ENCODE peak calls at places on chromosome 14, in nine cellular contexts. One of them, this sample, is unnamed. For H3K27me3, the result is how much of the 10 kb centered on the place peaks cover.

GRCh38 chr14:97021571-97022171 is 224.5 kb downstream of the VRK1 start:
- DNase-seq in lung: no peak
- DNase-seq in neural progenitor cell: no peak
- DNase-seq in upper lobe of left lung: no peak
- DNase-seq in naive thymus-derived CD4-positive, alpha-beta T cell: no peak
- DNase-seq in HL-60: no peak
- DNase-seq in dorsolateral prefrontal cortex: no peak
- DNase-seq in lower lobe of right lung: no peak
- DNase-seq in PC-9: no peak
- DNase-seq in this sample: peak

GRCh38 chr14:95353664-95354063 is 34.0 kb upstream of the CLMN start:
- DNase-seq in lower lobe of right lung: no peak
- DNase-seq in upper lobe of left lung: peak
- DNase-seq in lung: no peak
- DNase-seq in naive thymus-derived CD4-positive, alpha-beta T cell: no peak
- DNase-seq in HL-60: no peak
- DNase-seq in dorsolateral prefrontal cortex: no peak
- DNase-seq in neural progenitor cell: no peak
- DNase-seq in PC-9: no peak
- DNase-seq in this sample: no peak

GRCh38 chr14:104968153-104968527 is 10.0 kb downstream of the AHNAK2 start:
- DNase-seq in HL-60: no peak
- DNase-seq in lower lobe of right lung: peak
- DNase-seq in lung: peak
- DNase-seq in dorsolateral prefrontal cortex: peak
- DNase-seq in upper lobe of left lung: peak
- DNase-seq in PC-9: no peak
- DNase-seq in neural progenitor cell: peak
- DNase-seq in naive thymus-derived CD4-positive, alpha-beta T cell: no peak
- DNase-seq in this sample: peak

GRCh38 chr14:38150075-38150474 is 57.6 kb upstream of the SSTR1 start:
- DNase-seq in lower lobe of right lung: no peak
- DNase-seq in HL-60: no peak
- DNase-seq in lung: no peak
- DNase-seq in upper lobe of left lung: no peak
- DNase-seq in dorsolateral prefrontal cortex: no peak
- DNase-seq in naive thymus-derived CD4-positive, alpha-beta T cell: no peak
- DNase-seq in neural progenitor cell: no peak
- DNase-seq in PC-9: no peak
- DNase-seq in this sample: no peak

GRCh38 chr14:76937181-76938091 is 91.1 kb downstream of the IRF2BPL start:
- DNase-seq in naive thymus-derived CD4-positive, alpha-beta T cell: no peak
- DNase-seq in HL-60: no peak
- DNase-seq in upper lobe of left lung: no peak
- DNase-seq in lung: no peak
- DNase-seq in dorsolateral prefrontal cortex: no peak
- DNase-seq in PC-9: peak
- DNase-seq in neural progenitor cell: peak
- DNase-seq in lower lobe of right lung: no peak
- DNase-seq in this sample: peak

GRCh38 chr14:104979758-104980591 is 1.8 kb upstream of the AHNAK2 start:
- DNase-seq in PC-9: peak
- DNase-seq in HL-60: no peak
- DNase-seq in lung: peak
- DNase-seq in neural progenitor cell: no peak
- DNase-seq in dorsolateral prefrontal cortex: peak
- DNase-seq in lower lobe of right lung: peak
- DNase-seq in naive thymus-derived CD4-positive, alpha-beta T cell: no peak
- DNase-seq in upper lobe of left lung: peak
- DNase-seq in this sample: no peak

GRCh38 chr14:103161054-103161397 is 37.8 kb downstream of the TNFAIP2 start:
- DNase-seq in upper lobe of left lung: no peak
- DNase-seq in HL-60: no peak
- DNase-seq in PC-9: peak
- DNase-seq in dorsolateral prefrontal cortex: no peak
- DNase-seq in neural progenitor cell: no peak
- DNase-seq in lung: no peak
- DNase-seq in lower lobe of right lung: no peak
- DNase-seq in naive thymus-derived CD4-positive, alpha-beta T cell: no peak
- DNase-seq in this sample: no peak

GRCh38 chr14:64680013-64680674 is 24.1 kb upstream of the PLEKHG3 start:
- DNase-seq in lower lobe of right lung: no peak
- DNase-seq in dorsolateral prefrontal cortex: no peak
- DNase-seq in naive thymus-derived CD4-positive, alpha-beta T cell: no peak
- DNase-seq in upper lobe of left lung: no peak
- DNase-seq in neural progenitor cell: no peak
- DNase-seq in PC-9: peak
- DNase-seq in lung: no peak
- DNase-seq in HL-60: no peak
- DNase-seq in this sample: no peak

GRCh38 chr14:21384494-21384851 is 654 bp upstream of the SUPT16H start:
- DNase-seq in upper lobe of left lung: no peak
- DNase-seq in dorsolateral prefrontal cortex: no peak
- DNase-seq in PC-9: no peak
- DNase-seq in lung: no peak
- DNase-seq in lower lobe of right lung: no peak
- DNase-seq in naive thymus-derived CD4-positive, alpha-beta T cell: no peak
- DNase-seq in HL-60: no peak
- DNase-seq in neural progenitor cell: no peak
- DNase-seq in this sample: no peak

GRCh38 chr14:33834101-33834955 is 116.5 kb downstream of the EGLN3 start:
- DNase-seq in lung: no peak
- DNase-seq in naive thymus-derived CD4-positive, alpha-beta T cell: no peak
- DNase-seq in HL-60: no peak
- DNase-seq in PC-9: no peak
- DNase-seq in neural progenitor cell: no peak
- DNase-seq in lower lobe of right lung: no peak
- DNase-seq in dorsolateral prefrontal cortex: no peak
- DNase-seq in upper lobe of left lung: no peak
- DNase-seq in this sample: no peak

GRCh38 chr14:59187802-59188460 is 536 bp upstream of the DAAM1 start:
- DNase-seq in HL-60: peak
- DNase-seq in upper lobe of left lung: peak
- DNase-seq in naive thymus-derived CD4-positive, alpha-beta T cell: peak
- DNase-seq in dorsolateral prefrontal cortex: peak
- DNase-seq in lower lobe of right lung: peak
- DNase-seq in neural progenitor cell: peak
- DNase-seq in lung: no peak
- DNase-seq in PC-9: no peak
- DNase-seq in this sample: no peak

GRCh38 chr14:25909361-25909760 is 688.5 kb downstream of the NOVA1 start:
- DNase-seq in neural progenitor cell: no peak
- DNase-seq in PC-9: no peak
- DNase-seq in dorsolateral prefrontal cortex: no peak
- DNase-seq in HL-60: peak
- DNase-seq in naive thymus-derived CD4-positive, alpha-beta T cell: no peak
- DNase-seq in upper lobe of left lung: no peak
- DNase-seq in lung: no peak
- DNase-seq in lower lobe of right lung: no peak
- DNase-seq in this sample: no peak

GRCh38 chr14:105475916-105476845 is 1.6 kb downstream of the CRIP2 start:
- DNase-seq in upper lobe of left lung: peak
- DNase-seq in dorsolateral prefrontal cortex: peak
- DNase-seq in HL-60: no peak
- DNase-seq in lower lobe of right lung: peak
- DNase-seq in PC-9: no peak
- DNase-seq in lung: no peak
- DNase-seq in naive thymus-derived CD4-positive, alpha-beta T cell: no peak
- DNase-seq in neural progenitor cell: peak
- DNase-seq in this sample: peak

GRCh38 chr14:45290547-45290946 is 37.5 kb upstream of the MIS18BP1 start:
- DNase-seq in lower lobe of right lung: no peak
- DNase-seq in neural progenitor cell: no peak
- DNase-seq in naive thymus-derived CD4-positive, alpha-beta T cell: no peak
- DNase-seq in dorsolateral prefrontal cortex: no peak
- DNase-seq in upper lobe of left lung: no peak
- DNase-seq in HL-60: no peak
- DNase-seq in PC-9: no peak
- DNase-seq in lung: no peak
- DNase-seq in this sample: no peak

GRCh38 chr14:85316701-85317100 is 213.2 kb upstream of the FLRT2 start:
- DNase-seq in lung: no peak
- DNase-seq in naive thymus-derived CD4-positive, alpha-beta T cell: no peak
- DNase-seq in PC-9: no peak
- DNase-seq in lower lobe of right lung: no peak
- DNase-seq in upper lobe of left lung: no peak
- DNase-seq in HL-60: no peak
- DNase-seq in neural progenitor cell: no peak
- DNase-seq in dorsolateral prefrontal cortex: no peak
- DNase-seq in this sample: no peak

GRCh38 chr14:83196235-83196634 is 1662.6 kb upstream of the SEL1L start:
- DNase-seq in dorsolateral prefrontal cortex: no peak
- DNase-seq in naive thymus-derived CD4-positive, alpha-beta T cell: no peak
- DNase-seq in PC-9: no peak
- DNase-seq in lung: no peak
- DNase-seq in lower lobe of right lung: no peak
- DNase-seq in upper lobe of left lung: no peak
- DNase-seq in neural progenitor cell: no peak
- DNase-seq in HL-60: peak
- DNase-seq in this sample: no peak

GRCh38 chr14:59303216-59303615 is 114.7 kb downstream of the DAAM1 start:
- DNase-seq in lung: no peak
- DNase-seq in PC-9: no peak
- DNase-seq in lower lobe of right lung: no peak
- DNase-seq in HL-60: no peak
- DNase-seq in neural progenitor cell: no peak
- DNase-seq in naive thymus-derived CD4-positive, alpha-beta T cell: no peak
- DNase-seq in dorsolateral prefrontal cortex: no peak
- DNase-seq in upper lobe of left lung: no peak
- DNase-seq in this sample: no peak

GRCh38 chr14:24861083-24861630 is 188.8 kb downstream of the STXBP6 start:
- DNase-seq in upper lobe of left lung: no peak
- DNase-seq in neural progenitor cell: no peak
- DNase-seq in naive thymus-derived CD4-positive, alpha-beta T cell: no peak
- DNase-seq in HL-60: no peak
- DNase-seq in lung: no peak
- DNase-seq in PC-9: peak
- DNase-seq in lower lobe of right lung: no peak
- DNase-seq in dorsolateral prefrontal cortex: no peak
- DNase-seq in this sample: no peak

GRCh38 chr14:75886661-75887348 is 95.0 kb downstream of the TGFB3 start:
- DNase-seq in neural progenitor cell: no peak
- DNase-seq in HL-60: no peak
- DNase-seq in upper lobe of left lung: no peak
- DNase-seq in PC-9: peak
- DNase-seq in lung: no peak
- DNase-seq in dorsolateral prefrontal cortex: no peak
- DNase-seq in lower lobe of right lung: no peak
- DNase-seq in naive thymus-derived CD4-positive, alpha-beta T cell: no peak
- DNase-seq in this sample: no peak
- H3K27ac ChIP-seq in neural progenitor cell: no peak
- H3K27ac ChIP-seq in HL-60: no peak
- H3K27ac ChIP-seq in upper lobe of left lung: no peak
- H3K27ac ChIP-seq in PC-9: peak
- H3K27ac ChIP-seq in lung: no peak
- H3K27ac ChIP-seq in dorsolateral prefrontal cortex: no peak
- H3K27ac ChIP-seq in lower lobe of right lung: no peak
- H3K27ac ChIP-seq in naive thymus-derived CD4-positive, alpha-beta T cell: no peak
- H3K27ac ChIP-seq in this sample: no peak

GRCh38 chr14:91300957-91301356 is 56.5 kb upstream of the GPR68 start:
- DNase-seq in upper lobe of left lung: no peak
- DNase-seq in neural progenitor cell: no peak
- DNase-seq in lung: no peak
- DNase-seq in PC-9: no peak
- DNase-seq in dorsolateral prefrontal cortex: no peak
- DNase-seq in HL-60: no peak
- DNase-seq in naive thymus-derived CD4-positive, alpha-beta T cell: no peak
- DNase-seq in lower lobe of right lung: no peak
- DNase-seq in this sample: no peak

GRCh38 chr14:91302391-91302790 is 57.9 kb upstream of the GPR68 start:
- DNase-seq in naive thymus-derived CD4-positive, alpha-beta T cell: no peak
- DNase-seq in lower lobe of right lung: peak
- DNase-seq in HL-60: no peak
- DNase-seq in neural progenitor cell: no peak
- DNase-seq in dorsolateral prefrontal cortex: no peak
- DNase-seq in lung: no peak
- DNase-seq in upper lobe of left lung: no peak
- DNase-seq in PC-9: no peak
- DNase-seq in this sample: no peak

GRCh38 chr14:91305650-91306431 is 61.3 kb upstream of the GPR68 start:
- DNase-seq in HL-60: no peak
- DNase-seq in upper lobe of left lung: no peak
- DNase-seq in lower lobe of right lung: no peak
- DNase-seq in lung: no peak
- DNase-seq in PC-9: no peak
- DNase-seq in dorsolateral prefrontal cortex: no peak
- DNase-seq in naive thymus-derived CD4-positive, alpha-beta T cell: no peak
- DNase-seq in neural progenitor cell: no peak
- DNase-seq in this sample: no peak

GRCh38 chr14:91303924-91304229 is 59.4 kb upstream of the GPR68 start:
- DNase-seq in PC-9: no peak
- DNase-seq in HL-60: no peak
- DNase-seq in naive thymus-derived CD4-positive, alpha-beta T cell: no peak
- DNase-seq in upper lobe of left lung: no peak
- DNase-seq in neural progenitor cell: no peak
- DNase-seq in lung: no peak
- DNase-seq in lower lobe of right lung: peak
- DNase-seq in dorsolateral prefrontal cortex: no peak
- DNase-seq in this sample: no peak

GRCh38 chr14:91303091-91303923 is 58.8 kb upstream of the GPR68 start:
- DNase-seq in naive thymus-derived CD4-positive, alpha-beta T cell: no peak
- DNase-seq in dorsolateral prefrontal cortex: no peak
- DNase-seq in upper lobe of left lung: no peak
- DNase-seq in PC-9: peak
- DNase-seq in lower lobe of right lung: peak
- DNase-seq in HL-60: peak
- DNase-seq in neural progenitor cell: peak
- DNase-seq in lung: no peak
- DNase-seq in this sample: peak
- H3K4me3 ChIP-seq in naive thymus-derived CD4-positive, alpha-beta T cell: no peak
- H3K4me3 ChIP-seq in dorsolateral prefrontal cortex: no peak
- H3K4me3 ChIP-seq in upper lobe of left lung: no peak
- H3K4me3 ChIP-seq in PC-9: no peak
- H3K4me3 ChIP-seq in lower lobe of right lung: no peak
- H3K4me3 ChIP-seq in HL-60: no peak
- H3K4me3 ChIP-seq in neural progenitor cell: no peak
- H3K4me3 ChIP-seq in lung: no peak
- H3K4me3 ChIP-seq in this sample: no peak

DNA sequence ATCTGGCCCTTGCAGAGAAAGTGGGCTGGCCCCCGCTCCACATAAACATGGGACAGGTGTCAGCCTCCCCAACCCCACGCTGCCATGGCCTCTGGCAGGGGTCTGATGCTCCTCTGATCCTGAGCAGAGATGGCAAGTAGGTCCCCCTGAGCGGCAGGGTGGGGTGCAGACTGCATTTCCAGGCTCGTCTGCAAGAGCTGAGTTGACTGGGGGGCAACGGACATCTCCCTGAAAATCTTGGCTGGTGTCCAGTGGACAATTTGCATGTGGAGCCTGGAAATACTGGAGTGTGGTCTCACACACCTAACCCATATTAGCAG is 188.8 kb upstream of the DIO3 start:
- DNase-seq in neural progenitor cell: no peak
- DNase-seq in HL-60: no peak
- DNase-seq in lung: no peak
- DNase-seq in naive thymus-derived CD4-positive, alpha-beta T cell: no peak
- DNase-seq in PC-9: no peak
- DNase-seq in upper lobe of left lung: no peak
- DNase-seq in lower lobe of right lung: no peak
- DNase-seq in dorsolateral prefrontal cortex: no peak
- DNase-seq in this sample: no peak
- H3K27me3 ChIP-seq in neural progenitor cell: under half
- H3K27me3 ChIP-seq in HL-60: under half
- H3K27me3 ChIP-seq in lung: under half
- H3K27me3 ChIP-seq in naive thymus-derived CD4-positive, alpha-beta T cell: under half
- H3K27me3 ChIP-seq in PC-9: under half
- H3K27me3 ChIP-seq in upper lobe of left lung: under half
- H3K27me3 ChIP-seq in lower lobe of right lung: under half
- H3K27me3 ChIP-seq in dorsolateral prefrontal cortex: under half
- H3K27me3 ChIP-seq in this sample: under half

GRCh38 chr14:67938046-67938445 is 118.5 kb downstream of the RAD51B start:
- DNase-seq in lower lobe of right lung: no peak
- DNase-seq in naive thymus-derived CD4-positive, alpha-beta T cell: no peak
- DNase-seq in dorsolateral prefrontal cortex: no peak
- DNase-seq in neural progenitor cell: no peak
- DNase-seq in upper lobe of left lung: no peak
- DNase-seq in PC-9: no peak
- DNase-seq in lung: no peak
- DNase-seq in HL-60: no peak
- DNase-seq in this sample: no peak
- H3K27ac ChIP-seq in lower lobe of right lung: no peak
- H3K27ac ChIP-seq in naive thymus-derived CD4-positive, alpha-beta T cell: no peak
- H3K27ac ChIP-seq in dorsolateral prefrontal cortex: no peak
- H3K27ac ChIP-seq in neural progenitor cell: no peak
- H3K27ac ChIP-seq in upper lobe of left lung: no peak
- H3K27ac ChIP-seq in PC-9: no peak
- H3K27ac ChIP-seq in lung: no peak
- H3K27ac ChIP-seq in HL-60: no peak
- H3K27ac ChIP-seq in this sample: no peak